ENCODE peak calls at places on chromosome 10, in four cellular contexts. G is cardiac fibroblast; P is Panc1; F is CD8-positive, alpha-beta memory T cell. Z is an unnamed sample.

GRCh38 chr10:78894089-78894840 is 174.5 kb upstream of the ZMIZ1 start:
- DNase-seq in G (no peak), P (no peak), F (no peak), Z (no peak)

GRCh38 chr10:95873651-95874050 is 34.1 kb upstream of the CC2D2B start:
- DNase-seq in G (no peak), P (no peak), F (no peak), Z (no peak)

GRCh38 chr10:83539528-83540308 is 599.6 kb upstream of the GHITM start:
- DNase-seq in G (peak), P (no peak), F (no peak), Z (no peak)

GRCh38 chr10:21467633-21468032 is 57.8 kb downstream of the SKIDA1 start:
- DNase-seq in G (no peak), P (no peak), F (no peak), Z (no peak)

GRCh38 chr10:87818505-87819273 is 663 bp upstream of the ATAD1 start:
- DNase-seq in G (peak), P (peak), F (peak), Z (peak)

GRCh38 chr10:33248638-33249037 is 85.8 kb downstream of the NRP1 start:
- DNase-seq in G (peak), P (no peak), F (peak), Z (no peak)

GRCh38 chr10:35640951-35641429 is 1.1 kb downstream of the FZD8 start:
- DNase-seq in G (peak), P (peak), F (peak), Z (no peak)

GRCh38 chr10:87767253-87767652 is 50.8 kb downstream of the ATAD1 start:
- DNase-seq in G (peak), P (no peak), F (no peak), Z (no peak)

GRCh38 chr10:70367195-70367796 is 15.1 kb downstream of the LRRC20 start:
- DNase-seq in G (peak), P (no peak), F (no peak), Z (no peak)

GRCh38 chr10:103548581-103549348 is 55.3 kb downstream of the NEURL1 start:
- DNase-seq in G (no peak), P (no peak), F (no peak), Z (no peak)

GRCh38 chr10:126062132-126063032 is 166.0 kb downstream of the FANK1 start:
- DNase-seq in G (peak), P (peak), F (no peak), Z (no peak)

GRCh38 chr10:131536676-131537075 is 225.2 kb upstream of the TCERG1L start:
- DNase-seq in G (no peak), P (no peak), F (no peak), Z (no peak)

GRCh38 chr10:125083576-125083920 is 76.8 kb downstream of the CTBP2 start:
- DNase-seq in G (peak), P (peak), F (no peak), Z (no peak)

GRCh38 chr10:60955957-60956425 is 12.0 kb upstream of the RHOBTB1 start:
- DNase-seq in G (peak), P (peak), F (no peak), Z (no peak)

GRCh38 chr10:72087969-72088878 is at the start of gene SPOCK2:
- DNase-seq in G (no peak), P (no peak), F (peak), Z (peak)

GRCh38 chr10:4271193-4271592 is 486.2 kb upstream of the KLF6 start:
- DNase-seq in G (no peak), P (no peak), F (no peak), Z (no peak)

GRCh38 chr10:11178606-11179221 is 161.0 kb downstream of the CELF2 start:
- DNase-seq in G (no peak), P (no peak), F (peak), Z (peak)

GRCh38 chr10:79057481-79058275 is 11.1 kb upstream of the ZMIZ1 start:
- DNase-seq in G (no peak), P (no peak), F (no peak), Z (no peak)

GRCh38 chr10:65779985-65780384 is 1145.9 kb upstream of the LRRTM3 start:
- DNase-seq in G (no peak), P (no peak), F (no peak), Z (no peak)

GRCh38 chr10:84493951-84494848 is 165.8 kb downstream of the CCSER2 start:
- DNase-seq in G (peak), P (peak), F (no peak), Z (no peak)

GRCh38 chr10:1127629-1128028 is 71.4 kb downstream of the WDR37 start:
- DNase-seq in G (no peak), P (no peak), F (no peak), Z (no peak)

GRCh38 chr10:43671659-43672555 is 23.2 kb upstream of the ZNF32 start:
- DNase-seq in G (peak), P (peak), F (peak), Z (no peak)

GRCh38 chr10:90993340-90993739 is 72.5 kb upstream of the ANKRD1 start:
- DNase-seq in G (peak), P (no peak), F (no peak), Z (no peak)
- H3K4me3 ChIP-seq in G (no peak), P (no peak), F (no peak), Z (no peak)

DNA sequence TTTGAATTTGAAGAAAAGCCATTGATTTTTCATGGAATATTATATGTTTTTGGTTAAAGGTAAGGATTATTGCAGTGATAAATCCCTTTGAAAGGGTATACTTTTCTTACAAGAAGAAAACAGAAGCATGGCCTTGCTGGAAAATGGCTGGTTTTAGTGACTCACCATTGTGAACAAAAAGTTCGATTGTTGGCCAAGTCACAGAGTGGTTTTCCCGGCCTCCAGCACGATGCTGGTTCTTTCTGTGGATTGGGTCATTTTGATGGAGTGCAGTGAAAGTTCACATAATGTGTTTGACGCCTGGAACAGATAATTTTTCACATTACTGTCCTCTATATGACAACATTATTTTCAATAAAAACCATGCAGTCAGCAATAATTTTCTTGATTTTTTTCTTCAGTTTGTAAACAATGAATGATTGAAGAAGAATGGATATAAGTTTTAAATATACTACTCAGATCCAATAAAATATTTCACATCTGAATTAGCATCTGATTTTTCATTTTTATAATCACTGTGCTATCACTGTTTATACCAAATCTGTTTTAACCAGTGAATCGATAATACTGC is 60.9 kb downstream of the RBM20 start:
- DNase-seq in G (peak), P (no peak), F (no peak), Z (no peak)
- H3K4me3 ChIP-seq in G (no peak), P (no peak), F (no peak), Z (no peak)

GRCh38 chr10:86364551-86365345 is 1.8 kb downstream of the GRID1 start:
- DNase-seq in G (no peak), P (no peak), F (no peak), Z (no peak)

GRCh38 chr10:86365346-86366032 is 1.1 kb downstream of the GRID1 start:
- DNase-seq in G (no peak), P (no peak), F (no peak), Z (no peak)

GRCh38 chr10:86366902-86367338 is 325 bp upstream of the GRID1 start:
- DNase-seq in G (no peak), P (no peak), F (no peak), Z (no peak)

GRCh38 chr10:86367339-86367951 is 850 bp upstream of the GRID1 start:
- DNase-seq in G (no peak), P (no peak), F (no peak), Z (no peak)

DNA sequence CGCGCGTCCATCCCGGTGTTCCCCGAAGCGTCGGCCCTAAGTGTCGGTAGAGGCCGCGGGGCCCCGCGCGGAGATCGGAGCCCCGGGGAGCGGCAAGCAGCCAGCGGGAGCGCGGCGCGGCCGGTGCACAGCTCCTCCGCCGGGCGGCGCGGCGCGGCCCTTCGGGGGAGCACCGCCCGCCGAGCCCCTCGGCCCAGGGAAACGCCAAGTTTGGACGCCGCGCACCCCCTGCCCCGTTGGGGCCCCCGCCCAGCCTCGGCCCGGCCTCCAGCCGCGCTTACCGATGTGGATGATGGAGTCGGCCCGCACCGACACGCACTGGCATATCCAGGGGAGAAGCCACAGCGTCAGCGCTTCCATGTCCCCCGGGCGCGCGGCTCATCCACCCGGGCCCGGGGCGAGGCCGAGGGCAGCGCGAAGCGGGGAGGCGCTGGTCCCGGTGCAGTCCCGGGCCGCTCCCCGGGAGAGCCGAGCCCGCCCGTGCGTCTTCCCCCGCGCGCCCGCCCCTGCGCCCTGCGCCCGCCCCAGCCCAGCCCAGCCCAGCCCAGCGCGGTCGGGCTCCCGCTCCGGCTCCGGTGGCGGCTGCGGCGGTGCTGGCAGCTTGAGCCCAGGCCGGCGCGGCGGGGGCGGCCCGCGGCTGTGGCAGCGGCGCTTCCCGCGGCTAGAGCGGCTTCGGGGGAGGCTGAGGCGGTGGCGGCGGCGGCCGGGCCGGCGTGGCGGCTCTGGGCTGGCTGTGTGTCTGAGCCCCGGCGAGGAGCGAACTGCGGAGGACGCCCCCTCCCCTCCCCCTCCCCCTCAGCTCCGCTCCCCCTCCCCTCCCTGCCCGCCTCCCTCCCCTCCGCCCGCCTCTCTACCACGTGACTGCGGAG is at the start of gene GRID1:
- DNase-seq in G (no peak), P (no peak), F (no peak), Z (no peak)
- H3K4me3 ChIP-seq in G (peak), P (peak), F (no peak), Z (peak)

DNA sequence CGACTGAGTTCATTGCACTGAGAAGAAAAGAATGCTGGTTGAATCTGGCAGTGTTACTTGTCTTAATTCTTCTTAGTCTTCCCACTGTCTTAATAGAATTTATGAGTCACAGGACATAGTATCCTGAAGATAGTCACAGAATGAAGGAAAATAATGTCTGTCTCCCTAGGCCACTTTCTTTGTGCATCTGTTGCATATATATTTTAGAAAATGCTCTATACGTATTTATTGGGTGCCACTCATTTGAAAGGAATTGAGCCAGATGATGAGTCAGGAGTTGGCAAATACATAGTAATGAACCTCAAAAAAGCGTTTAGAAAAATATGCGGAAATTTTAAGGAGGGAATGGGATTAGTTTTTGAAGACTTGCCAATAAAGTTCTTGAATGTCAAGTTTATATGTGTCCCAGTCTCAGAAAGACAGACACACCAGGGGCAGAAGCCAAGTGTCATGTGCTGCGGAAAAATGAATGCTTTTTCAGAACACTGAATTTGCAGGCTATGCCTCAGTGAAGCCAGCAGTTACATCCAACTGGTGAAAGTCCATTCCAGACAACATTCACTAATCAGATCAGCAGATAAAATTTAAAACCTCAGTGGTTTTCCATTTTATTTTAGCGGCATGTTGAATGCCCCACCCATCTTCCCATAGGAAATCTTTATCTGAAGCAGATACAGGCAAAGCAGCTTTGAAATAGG is 308.3 kb downstream of the BICC1 start:
- DNase-seq in G (peak), P (no peak), F (no peak), Z (no peak)
- H3K4me3 ChIP-seq in G (no peak), P (no peak), F (no peak), Z (no peak)

GRCh38 chr10:101120884-101121660 is 10.0 kb upstream of the TLX1 start:
- DNase-seq in G (peak), P (no peak), F (peak), Z (no peak)

GRCh38 chr10:101122270-101123084 is 8.6 kb upstream of the TLX1 start:
- DNase-seq in G (no peak), P (no peak), F (no peak), Z (no peak)

GRCh38 chr10:101120520-101120883 is 10.6 kb upstream of the TLX1 start:
- DNase-seq in G (no peak), P (no peak), F (no peak), Z (no peak)

GRCh38 chr10:101123085-101123814 is 7.8 kb upstream of the TLX1 start:
- DNase-seq in G (no peak), P (no peak), F (no peak), Z (no peak)

GRCh38 chr10:101121661-101122045 is 9.4 kb upstream of the TLX1 start:
- DNase-seq in G (no peak), P (no peak), F (no peak), Z (no peak)
- H3K4me3 ChIP-seq in G (no peak), P (peak), F (peak), Z (peak)

GRCh38 chr10:93071674-93072224 is 1.9 kb upstream of the CYP26A1 start:
- DNase-seq in G (no peak), P (no peak), F (no peak), Z (no peak)

GRCh38 chr10:93072713-93073538 is 767 bp upstream of the CYP26A1 start:
- DNase-seq in G (no peak), P (no peak), F (no peak), Z (no peak)

GRCh38 chr10:93072225-93072712 is 1.4 kb upstream of the CYP26A1 start:
- DNase-seq in G (no peak), P (no peak), F (no peak), Z (no peak)

GRCh38 chr10:93070378-93071176 is 3.1 kb upstream of the CYP26A1 start:
- DNase-seq in G (no peak), P (no peak), F (no peak), Z (no peak)

GRCh38 chr10:93071177-93071472 is 2.6 kb upstream of the CYP26A1 start:
- DNase-seq in G (no peak), P (no peak), F (no peak), Z (no peak)
- H3K4me3 ChIP-seq in G (no peak), P (no peak), F (no peak), Z (no peak)

GRCh38 chr10:113415246-113415645 is 137.6 kb upstream of the HABP2 start:
- DNase-seq in G (no peak), P (no peak), F (no peak), Z (no peak)
- H3K4me3 ChIP-seq in G (no peak), P (no peak), F (no peak), Z (no peak)

GRCh38 chr10:102268333-102268999 is 23.1 kb downstream of the GBF1 start:
- DNase-seq in G (peak), P (no peak), F (no peak), Z (no peak)

GRCh38 chr10:102267748-102268147 is 22.4 kb downstream of the GBF1 start:
- DNase-seq in G (peak), P (no peak), F (no peak), Z (no peak)

GRCh38 chr10:102274062-102274461 is 28.7 kb downstream of the GBF1 start:
- DNase-seq in G (no peak), P (no peak), F (no peak), Z (no peak)

GRCh38 chr10:102266670-102267069 is 21.3 kb downstream of the GBF1 start:
- DNase-seq in G (no peak), P (no peak), F (no peak), Z (no peak)

DNA sequence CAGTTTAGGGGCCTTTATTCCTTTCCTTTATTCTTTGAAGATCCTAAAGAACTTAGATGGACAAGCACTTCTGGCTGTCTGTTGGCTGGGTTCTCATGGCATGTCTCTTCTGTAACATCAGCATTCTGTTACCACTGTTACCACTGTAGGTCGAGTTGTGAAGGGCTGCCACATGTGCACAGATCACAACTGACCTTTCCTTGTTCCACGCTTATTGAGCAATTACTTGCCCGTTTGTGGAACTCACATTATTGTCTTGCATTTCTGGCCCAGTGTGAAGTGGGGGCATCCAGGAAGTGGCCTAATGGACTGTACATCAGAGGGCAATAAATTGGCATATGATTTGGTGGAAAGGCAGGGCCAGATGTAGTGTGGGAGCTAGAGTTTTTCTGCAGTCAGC is 23.7 kb downstream of the GBF1 start:
- DNase-seq in G (peak), P (no peak), F (no peak), Z (no peak)
- H3K4me3 ChIP-seq in G (no peak), P (no peak), F (no peak), Z (no peak)

GRCh38 chr10:101031796-101032636 is 982 bp downstream of the SFXN3 start:
- DNase-seq in G (peak), P (no peak), F (peak), Z (peak)
- H3K4me3 ChIP-seq in G (peak), P (peak), F (peak), Z (peak)